ENCODE peak calls at places on chromosomes 1 and 21, in six cellular contexts. S is colonic mucosa, E is Calu3, X is HT1080, Y is NAMALWA, L is smooth muscle cell of the brain vasculature. F is an unnamed sample.

GRCh38 chr1:211833174-211833820 is 2.7 kb upstream of the LPGAT1 start:
- DNase-seq in X (no peak), Y (no peak), L (no peak), S (no peak), E (no peak), F (peak)

GRCh38 chr1:180515364-180515763 is 13.0 kb upstream of the ACBD6 start:
- DNase-seq in X (no peak), E (no peak), S (no peak), L (no peak), Y (no peak), F (no peak)

GRCh38 chr1:111565957-111566356 is 53.6 kb upstream of the RAP1A start:
- DNase-seq in E (no peak), Y (no peak), S (no peak), X (peak), L (no peak), F (no peak)

GRCh38 chr1:101290119-101290921 is 53.5 kb downstream of the S1PR1 start:
- DNase-seq in Y (no peak), L (no peak), X (no peak), S (no peak), E (no peak), F (peak)

GRCh38 chr1:91944087-91944486 is 5.1 kb upstream of the BRDT start:
- DNase-seq in L (no peak), E (no peak), X (peak), S (no peak), Y (no peak), F (no peak)

GRCh38 chr21:19181604-19182140 is 778.1 kb upstream of the TMPRSS15 start:
- DNase-seq in Y (no peak), S (no peak), L (no peak), E (no peak), X (no peak), F (no peak)

GRCh38 chr1:89901957-89902669 is 81.3 kb downstream of the LRRC8D start:
- DNase-seq in X (no peak), E (no peak), S (peak), L (no peak), Y (no peak), F (no peak)

GRCh38 chr1:107829083-107829771 is 135.8 kb downstream of the VAV3 start:
- DNase-seq in Y (peak), X (peak), E (no peak), S (no peak), L (peak), F (peak)

GRCh38 chr1:1876335-1876935 is 14.5 kb downstream of the GNB1 start:
- DNase-seq in L (no peak), Y (no peak), E (no peak), X (no peak), S (no peak), F (no peak)

GRCh38 chr1:200473698-200474371 is 64.0 kb upstream of the ZNF281 start:
- DNase-seq in X (no peak), E (no peak), S (no peak), L (no peak), Y (no peak), F (peak)

GRCh38 chr1:202276920-202277319 is 64.8 kb downstream of the UBE2T start:
- DNase-seq in E (no peak), S (no peak), X (no peak), Y (no peak), L (no peak), F (peak)

GRCh38 chr21:36079010-36079649 is 9.3 kb downstream of the CBR1 start:
- DNase-seq in L (no peak), X (peak), Y (no peak), E (no peak), S (peak), F (no peak)

GRCh38 chr1:47842228-47842627 is 155.0 kb downstream of the TRABD2B start:
- DNase-seq in L (no peak), E (no peak), S (no peak), Y (no peak), X (no peak), F (peak)

GRCh38 chr1:234553241-234554156 is 56.5 kb downstream of the IRF2BP2 start:
- DNase-seq in X (no peak), Y (no peak), L (no peak), S (no peak), E (no peak), F (no peak)

GRCh38 chr1:59499273-59499955 is 202.5 kb downstream of the FGGY start:
- DNase-seq in L (no peak), Y (no peak), X (peak), E (no peak), S (no peak), F (no peak)

GRCh38 chr1:246066553-246066952 is 440.5 kb downstream of the SMYD3 start:
- DNase-seq in S (no peak), Y (no peak), E (no peak), X (no peak), L (no peak), F (peak)

GRCh38 chr1:233294991-233295774 is at the start of gene PCNX2:
- DNase-seq in S (peak), E (peak), Y (no peak), X (peak), L (no peak), F (peak)

GRCh38 chr1:27007909-27008582 is 4.6 kb downstream of the TENT5B start:
- DNase-seq in E (peak), X (no peak), S (peak), Y (no peak), L (no peak), F (no peak)

GRCh38 chr1:43438006-43438405 is 15.7 kb downstream of the HYI start:
- DNase-seq in X (no peak), S (no peak), E (no peak), L (no peak), Y (no peak), F (no peak)

GRCh38 chr1:229888157-229888556 is 178.9 kb upstream of the GALNT2 start:
- DNase-seq in X (no peak), S (no peak), L (no peak), E (no peak), Y (no peak), F (no peak)

GRCh38 chr1:198641966-198642656 is 3.3 kb downstream of the PTPRC start:
- DNase-seq in S (no peak), Y (no peak), L (no peak), E (no peak), X (no peak), F (no peak)

GRCh38 chr1:154940880-154941228 is 4.3 kb upstream of the PMVK start:
- DNase-seq in L (no peak), Y (no peak), E (no peak), X (no peak), S (no peak), F (no peak)

GRCh38 chr1:198272492-198272891 is 115.7 kb downstream of the NEK7 start:
- DNase-seq in S (no peak), E (no peak), Y (no peak), X (no peak), L (no peak), F (no peak)

GRCh38 chr1:54795100-54795665 is 5.9 kb downstream of the TTC22 start:
- DNase-seq in X (no peak), Y (no peak), S (no peak), E (no peak), L (no peak), F (no peak)

GRCh38 chr1:240831191-240831631 is 219.3 kb upstream of the GREM2 start:
- DNase-seq in Y (no peak), S (no peak), E (no peak), L (no peak), X (peak), F (no peak)